ENCODE peak calls at places on chromosomes 2 and 18, in eight cellular contexts. One of them, this sample, is unnamed.

GRCh38 chr2:31246184-31246852 is 12.4 kb downstream of the EHD3 start:
- DNase-seq in Calu3: no peak
- DNase-seq in DMS53: no peak
- DNase-seq in RCC 7860: no peak
- DNase-seq in HFFc6: peak; percentile 32
- DNase-seq in HuH-7: no peak
- DNase-seq in lung microvascular endothelial cell: no peak
- DNase-seq in globus pallidus: no peak
- DNase-seq in this sample: no peak

GRCh38 chr2:176729706-176730569 is 460.7 kb downstream of the MTX2 start:
- DNase-seq in Calu3: peak; percentile 40
- DNase-seq in DMS53: no peak
- DNase-seq in RCC 7860: no peak
- DNase-seq in HFFc6: peak; percentile 18
- DNase-seq in HuH-7: no peak
- DNase-seq in lung microvascular endothelial cell: peak; percentile 99
- DNase-seq in globus pallidus: no peak
- DNase-seq in this sample: no peak

GRCh38 chr2:241066893-241067341 is 35.2 kb downstream of the MTERF4 start:
- DNase-seq in Calu3: no peak
- DNase-seq in DMS53: no peak
- DNase-seq in RCC 7860: no peak
- DNase-seq in HFFc6: no peak
- DNase-seq in HuH-7: no peak
- DNase-seq in lung microvascular endothelial cell: no peak
- DNase-seq in globus pallidus: no peak
- DNase-seq in this sample: no peak

GRCh38 chr18:23689031-23689615 is at the start of gene LAMA3:
- DNase-seq in Calu3: peak; percentile 69
- DNase-seq in DMS53: peak; percentile 77
- DNase-seq in RCC 7860: peak; percentile 56
- DNase-seq in HFFc6: peak; percentile 2
- DNase-seq in HuH-7: peak; percentile 55
- DNase-seq in lung microvascular endothelial cell: peak; percentile 69
- DNase-seq in globus pallidus: no peak
- DNase-seq in this sample: no peak

GRCh38 chr2:61065706-61066688 is at the start of gene SANBR:
- DNase-seq in Calu3: peak; percentile 91
- DNase-seq in DMS53: peak; percentile 96
- DNase-seq in RCC 7860: peak; percentile 86
- DNase-seq in HFFc6: peak; percentile 70
- DNase-seq in HuH-7: peak; percentile 88
- DNase-seq in lung microvascular endothelial cell: peak; percentile 85
- DNase-seq in globus pallidus: peak; percentile 92
- DNase-seq in this sample: peak; percentile 83

GRCh38 chr2:45256867-45257641 is 247.8 kb upstream of the SIX2 start:
- DNase-seq in Calu3: no peak
- DNase-seq in DMS53: peak; percentile 93
- DNase-seq in RCC 7860: no peak
- DNase-seq in HFFc6: no peak
- DNase-seq in HuH-7: no peak
- DNase-seq in lung microvascular endothelial cell: no peak
- DNase-seq in globus pallidus: no peak
- DNase-seq in this sample: peak; percentile 37

GRCh38 chr2:204871246-204871953 is 326.1 kb downstream of the PARD3B start:
- DNase-seq in Calu3: no peak
- DNase-seq in DMS53: peak; percentile 75
- DNase-seq in RCC 7860: peak; percentile 27
- DNase-seq in HFFc6: peak; percentile 46
- DNase-seq in HuH-7: peak; percentile 7
- DNase-seq in lung microvascular endothelial cell: peak; percentile 84
- DNase-seq in globus pallidus: peak; percentile 60
- DNase-seq in this sample: peak; percentile 42

GRCh38 chr18:76075777-76076176 is 419.3 kb downstream of the ZNF516 start:
- DNase-seq in Calu3: no peak
- DNase-seq in DMS53: no peak
- DNase-seq in RCC 7860: no peak
- DNase-seq in HFFc6: no peak
- DNase-seq in HuH-7: no peak
- DNase-seq in lung microvascular endothelial cell: no peak
- DNase-seq in globus pallidus: no peak
- DNase-seq in this sample: no peak